ENCODE peak calls at places on chromosomes 4 and X, in ten cellular contexts. T, K, V, R, Q, W, C, S, P and M are unnamed samples. For H3K36me3 and H3K27me3, the result is how much of the 10 kb centered on the place peaks cover.

GRCh38 chrX:14497184-14497666 is 32.1 kb upstream of the GLRA2 start:
- DNase-seq in W (no peak), Q (no peak), T (no peak), S (peak), R (no peak), K (no peak), P (no peak), C (peak), V (no peak), M (no peak)

GRCh38 chrX:70433848-70434351 is 10.7 kb upstream of the DLG3 start:
- DNase-seq in S (peak), Q (peak), T (peak), C (peak), K (peak), P (no peak), V (peak), R (peak), W (peak), M (peak)

GRCh38 chr4:126938023-126938422 is 694.7 kb upstream of the INTU start:
- DNase-seq in W (no peak), C (no peak), R (no peak), K (no peak), T (no peak), P (no peak), Q (no peak), V (no peak), S (no peak), M (no peak)

GRCh38 chrX:135528274-135528673 is 7.8 kb downstream of the INTS6L start:
- DNase-seq in Q (no peak), P (no peak), C (no peak), V (no peak), K (no peak), S (no peak), T (no peak), W (no peak), R (no peak), M (no peak)

GRCh38 chr4:31592293-31592692 is 872.1 kb downstream of the PCDH7 start:
- DNase-seq in S (no peak), W (no peak), R (no peak), C (no peak), Q (no peak), P (no peak), T (peak), K (no peak), V (no peak), M (no peak)

GRCh38 chr4:25875281-25875745 is 12.5 kb upstream of the SEL1L3 start:
- DNase-seq in T (no peak), S (no peak), K (no peak), C (no peak), R (no peak), V (no peak), P (no peak), Q (no peak), W (no peak), M (no peak)

GRCh38 chrX:13029831-13030771 is 14.3 kb downstream of the FAM9C start:
- DNase-seq in P (peak), S (peak), K (no peak), C (no peak), R (no peak), V (no peak), Q (no peak), T (peak), W (no peak), M (peak)

GRCh38 chr4:38500433-38500832 is 163.6 kb upstream of the KLF3 start:
- DNase-seq in V (no peak), C (no peak), W (no peak), K (no peak), Q (no peak), T (no peak), R (no peak), P (no peak), S (no peak), M (no peak)

GRCh38 chr4:116829187-116829586 is 256.2 kb downstream of the TRAM1L1 start:
- DNase-seq in P (no peak), S (no peak), Q (no peak), R (no peak), T (no peak), K (no peak), W (no peak), C (no peak), V (no peak), M (no peak)

GRCh38 chrX:17527135-17527701 is 152.2 kb downstream of the NHS start:
- DNase-seq in K (no peak), Q (no peak), W (peak), P (no peak), T (peak), V (peak), C (peak), S (no peak), R (peak), M (peak)

GRCh38 chr4:89509708-89510269 is 202.2 kb upstream of the GPRIN3 start:
- DNase-seq in W (no peak), S (no peak), K (no peak), V (no peak), R (no peak), Q (no peak), P (no peak), T (no peak), C (peak), M (no peak)

GRCh38 chr4:148273501-148273986 is 168.7 kb downstream of the NR3C2 start:
- DNase-seq in K (no peak), R (no peak), S (no peak), P (no peak), Q (no peak), T (peak), C (no peak), V (no peak), W (no peak), M (no peak)

GRCh38 chrX:81259714-81260395 is 58.0 kb downstream of the SH3BGRL start:
- DNase-seq in C (peak), S (no peak), K (no peak), R (no peak), W (no peak), P (no peak), Q (no peak), T (no peak), V (no peak), M (peak)

GRCh38 chr4:102551946-102552575 is 50.9 kb downstream of the NFKB1 start:
- DNase-seq in V (no peak), P (no peak), K (no peak), S (no peak), Q (no peak), C (no peak), W (no peak), R (no peak), T (no peak), M (peak)

GRCh38 chr4:110850461-110851447 is 227.9 kb upstream of the PITX2 start:
- DNase-seq in C (no peak), T (no peak), V (no peak), R (no peak), W (no peak), K (no peak), Q (no peak), S (no peak), P (no peak), M (no peak)

GRCh38 chrX:69192603-69193002 is 27.4 kb upstream of the PJA1 start:
- DNase-seq in V (no peak), S (no peak), P (no peak), T (no peak), R (no peak), Q (no peak), C (no peak), W (no peak), K (no peak), M (no peak)

GRCh38 chr4:174334628-174335027 is 50.9 kb downstream of the CEP44 start:
- DNase-seq in W (no peak), V (no peak), R (no peak), K (no peak), C (no peak), P (no peak), T (no peak), S (no peak), Q (no peak), M (no peak)

GRCh38 chr4:70936200-70936787 is 34.1 kb downstream of the MOB1B start:
- DNase-seq in K (no peak), P (no peak), W (no peak), S (no peak), R (no peak), Q (no peak), V (no peak), C (no peak), T (no peak), M (no peak)

GRCh38 chr4:76897522-76898384 is at the start of gene SOWAHB:
- DNase-seq in R (peak), Q (no peak), K (no peak), W (peak), T (peak), P (no peak), S (peak), C (no peak), V (peak), M (peak)

GRCh38 chr4:36310793-36311192 is 29.4 kb downstream of the DTHD1 start:
- DNase-seq in T (no peak), K (no peak), Q (no peak), S (no peak), W (peak), R (no peak), V (no peak), P (no peak), C (no peak), M (no peak)

GRCh38 chrX:132750312-132751042 is 208.0 kb downstream of the HS6ST2 start:
- DNase-seq in T (no peak), R (no peak), P (no peak), V (no peak), C (peak), S (no peak), W (no peak), Q (no peak), K (no peak), M (no peak)

GRCh38 chrX:74458738-74459137 is 37.4 kb downstream of the SLC16A2 start:
- DNase-seq in Q (no peak), T (peak), W (no peak), K (peak), V (no peak), P (no peak), C (peak), R (no peak), S (no peak), M (peak)

GRCh38 chr4:52997132-52997416 is 135.0 kb downstream of the RASL11B start:
- DNase-seq in W (no peak), R (no peak), T (peak), V (no peak), K (no peak), S (no peak), Q (no peak), P (no peak), C (peak), M (no peak)

GRCh38 chr4:156515295-156515694 is 456.3 kb downstream of the PDGFC start:
- DNase-seq in C (no peak), K (no peak), Q (no peak), W (no peak), T (peak), V (no peak), R (no peak), P (no peak), S (no peak), M (no peak)

GRCh38 chr4:44287505-44287904 is 161.1 kb downstream of the KCTD8 start:
- DNase-seq in Q (no peak), T (no peak), V (no peak), R (no peak), C (no peak), S (no peak), K (no peak), P (no peak), W (no peak), M (no peak)
- H3K4me3 ChIP-seq in Q (no peak), T (no peak), V (no peak), R (no peak), C (no peak), S (no peak), K (no peak), P (no peak), W (no peak), M (no peak)

GRCh38 chr4:24573582-24573981 is 10.8 kb downstream of the DHX15 start:
- DNase-seq in T (no peak), Q (no peak), C (no peak), S (no peak), R (no peak), P (no peak), V (no peak), K (no peak), W (no peak), M (no peak)

GRCh38 chr4:24568425-24568824 is 15.9 kb downstream of the DHX15 start:
- DNase-seq in P (no peak), R (no peak), S (no peak), Q (no peak), T (no peak), W (no peak), V (no peak), C (peak), K (no peak), M (no peak)

GRCh38 chr4:24570172-24570571 is 14.2 kb downstream of the DHX15 start:
- DNase-seq in V (no peak), Q (no peak), T (no peak), P (no peak), K (no peak), C (no peak), S (no peak), R (no peak), W (no peak), M (no peak)

GRCh38 chr4:24569662-24570061 is 14.7 kb downstream of the DHX15 start:
- DNase-seq in K (no peak), R (no peak), P (no peak), V (no peak), T (no peak), W (no peak), Q (no peak), C (no peak), S (no peak), M (no peak)

DNA sequence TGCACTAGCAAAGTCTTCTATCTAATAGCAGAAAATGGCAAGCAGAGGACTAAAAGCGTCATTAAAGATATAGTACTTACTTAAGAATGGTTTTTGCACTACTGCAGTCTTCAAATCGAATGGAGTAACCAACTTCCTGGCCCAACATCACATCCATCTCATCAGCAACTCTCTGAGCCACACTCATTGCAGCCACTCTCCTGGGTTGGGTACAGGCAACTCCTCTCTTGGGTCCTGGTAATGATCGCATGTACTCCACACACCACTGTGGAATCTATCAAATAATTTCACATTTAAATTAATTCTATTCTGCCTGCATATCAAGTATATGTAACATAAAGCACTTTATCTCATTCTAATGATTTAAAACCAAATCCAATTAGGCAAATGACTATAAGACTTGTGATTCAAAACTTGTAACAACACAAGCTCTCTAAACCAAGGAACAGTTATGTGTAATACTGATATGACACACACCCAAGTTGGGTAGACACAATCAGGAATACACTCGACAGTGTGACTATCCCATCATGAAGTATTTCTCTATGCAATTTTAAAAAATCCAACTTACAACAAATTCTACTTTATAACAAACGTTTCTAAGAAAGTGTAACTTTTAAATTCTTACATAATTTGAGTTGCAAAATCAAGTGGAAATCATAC is 13.6 kb downstream of the DHX15 start:
- DNase-seq in R (no peak), S (no peak), K (no peak), V (no peak), W (no peak), P (no peak), Q (no peak), T (no peak), C (no peak), M (no peak)
- H3K36me3 ChIP-seq in R (half or more), S (under half), K (under half), V (half or more), W (under half), P (half or more), Q (half or more), T (under half), C (under half), M (half or more)

DNA sequence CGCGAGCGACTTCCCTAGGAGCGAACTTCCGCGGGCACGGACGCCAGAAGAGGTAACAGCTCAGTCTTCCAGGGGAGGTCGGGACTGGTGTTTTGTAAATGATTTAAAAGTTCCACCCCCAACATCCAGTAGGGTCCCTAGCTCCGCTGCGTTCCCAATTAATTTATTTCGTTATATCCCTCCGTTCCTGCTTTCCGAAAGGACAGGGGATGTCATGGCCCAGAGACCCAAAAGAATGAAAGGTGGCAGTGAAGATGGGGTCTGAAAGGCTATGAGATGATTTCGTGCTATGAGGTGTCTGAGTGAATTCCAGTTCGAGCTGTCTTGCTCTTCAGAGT is 373 bp upstream of the SMIM43 start:
- DNase-seq in P (no peak), S (no peak), C (no peak), R (no peak), K (no peak), Q (no peak), W (no peak), V (no peak), T (peak), M (no peak)
- H3K27me3 ChIP-seq in P (half or more), S (under half), C (half or more), R (under half), K (under half), Q (half or more), W (under half), V (under half), T (under half), M (under half)

DNA sequence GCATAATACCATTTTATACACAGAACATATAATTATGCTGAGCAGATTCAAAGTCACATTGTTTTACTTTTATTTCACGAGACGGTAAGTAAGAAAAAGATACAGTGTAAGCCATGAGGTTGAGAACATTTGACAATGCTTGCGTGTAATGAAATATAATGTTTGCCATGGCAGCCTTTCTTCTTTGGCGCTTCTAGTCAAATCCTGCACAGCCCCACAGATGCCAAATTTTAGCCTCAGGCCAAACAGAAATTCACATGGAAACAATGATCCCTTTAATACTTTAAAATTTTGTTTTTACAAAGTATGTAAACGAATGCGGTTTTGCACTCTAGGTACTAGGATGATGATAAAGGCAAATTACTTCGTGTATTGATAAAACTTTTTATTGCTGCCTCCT is 502.7 kb upstream of the SMIM31 start:
- DNase-seq in W (no peak), S (no peak), C (no peak), P (no peak), V (no peak), K (no peak), T (no peak), Q (no peak), R (no peak), M (peak)
- H3K4me3 ChIP-seq in W (no peak), S (no peak), C (no peak), P (no peak), V (no peak), K (no peak), T (no peak), Q (no peak), R (no peak), M (no peak)